ENCODE peak calls at places on chromosomes 13 and 19, in eight cellular contexts. Q is NCI-H2081; W is NCI-H1694; D is cardiac fibroblast; H is CD4-positive, CD25-positive, alpha-beta regulatory T cell; Z is omental fat pad; C is lung; Y is fibroblast of villous mesenchyme. J is an unnamed sample.

GRCh38 chr13:113361406-113361805 is 2.5 kb downstream of the GRTP1 start:
- DNase-seq in Q (no peak), W (no peak), D (no peak), H (no peak), Z (no peak), C (no peak), Y (no peak), J (peak)

GRCh38 chr13:73259061-73259908 is 200.5 kb downstream of the KLF5 start:
- DNase-seq in Q (no peak), W (no peak), D (peak), H (no peak), Z (no peak), C (no peak), Y (peak), J (no peak)

GRCh38 chr19:10078329-10078728 is 7.8 kb upstream of the SHFL start:
- DNase-seq in Q (no peak), W (no peak), D (no peak), H (no peak), Z (no peak), C (no peak), Y (no peak), J (no peak)

GRCh38 chr19:5955638-5955935 is 22.4 kb downstream of the RANBP3 start:
- DNase-seq in Q (no peak), W (no peak), D (no peak), H (no peak), Z (no peak), C (no peak), Y (peak), J (no peak)

GRCh38 chr19:535017-535835 is 3.7 kb downstream of the CDC34 start:
- DNase-seq in Q (no peak), W (no peak), D (no peak), H (no peak), Z (no peak), C (no peak), Y (no peak), J (peak)

GRCh38 chr19:6737873-6738725 is 719 bp upstream of the GPR108 start:
- DNase-seq in Q (peak), W (no peak), D (peak), H (peak), Z (peak), C (peak), Y (peak), J (peak)

GRCh38 chr13:46101488-46102289 is 3.1 kb downstream of the CPB2 start:
- DNase-seq in Q (peak), W (no peak), D (no peak), H (no peak), Z (no peak), C (no peak), Y (no peak), J (no peak)

GRCh38 chr13:100512422-100512821 is 76.2 kb downstream of the GGACT start:
- DNase-seq in Q (no peak), W (no peak), D (peak), H (no peak), Z (no peak), C (no peak), Y (no peak), J (no peak)

GRCh38 chr13:51636349-51636890 is 52.2 kb downstream of the WDFY2 start:
- DNase-seq in Q (peak), W (no peak), D (no peak), H (no peak), Z (no peak), C (no peak), Y (no peak), J (no peak)

GRCh38 chr19:30564551-30565011 is 192.4 kb downstream of the ZNF536 start:
- DNase-seq in Q (no peak), W (no peak), D (no peak), H (no peak), Z (no peak), C (no peak), Y (no peak), J (no peak)

GRCh38 chr13:39144941-39145533 is 106.8 kb downstream of the NHLRC3 start:
- DNase-seq in Q (peak), W (no peak), D (peak), H (no peak), Z (no peak), C (no peak), Y (peak), J (peak)

GRCh38 chr13:50452028-50452427 is 391.5 kb downstream of the DLEU7 start:
- DNase-seq in Q (no peak), W (no peak), D (no peak), H (no peak), Z (no peak), C (no peak), Y (no peak), J (no peak)

GRCh38 chr13:97999653-98000052 is 46.2 kb downstream of the IPO5 start:
- DNase-seq in Q (no peak), W (no peak), D (no peak), H (no peak), Z (no peak), C (no peak), Y (no peak), J (no peak)

GRCh38 chr13:40102360-40102727 is 446.9 kb downstream of the COG6 start:
- DNase-seq in Q (no peak), W (no peak), D (no peak), H (no peak), Z (no peak), C (no peak), Y (no peak), J (no peak)

GRCh38 chr19:7348587-7349230 is at the start of gene ARHGEF18:
- DNase-seq in Q (no peak), W (no peak), D (no peak), H (peak), Z (no peak), C (peak), Y (no peak), J (peak)

GRCh38 chr19:14322889-14323463 is 58.3 kb upstream of the ADGRE5 start:
- DNase-seq in Q (no peak), W (no peak), D (no peak), H (no peak), Z (no peak), C (no peak), Y (no peak), J (no peak)

J was measured in kidney.